ENCODE peak calls at places on chromosomes 2 and 18, in nine cellular contexts. T is D721Med; H is heart left ventricle; M is stimulated activated CD8-positive, alpha-beta memory T cell treated with anti-CD3 and anti-CD28 coated beads, Interleukin-7, amount 100 ng/mL, for 24 hours; X is DMS53; J is RCC 7860; D is NCI-H226; N is neural crest cell; R is small intestine. G is an unnamed sample.

GRCh38 chr2:15682354-15682753 is 90.7 kb downstream of the DDX1 start:
- DNase-seq in T (no peak), H (no peak), M (no peak), X (no peak), J (no peak), D (no peak), N (no peak), R (peak; percentile 64), G (no peak)

GRCh38 chr2:28993211-28993960 is 12.3 kb downstream of the TOGARAM2 start:
- DNase-seq in T (no peak), H (no peak), M (no peak), X (peak; percentile 11), J (no peak), D (peak; percentile 35), N (no peak), R (peak; percentile 68), G (no peak)

GRCh38 chr18:23200751-23201150 is 65.5 kb downstream of the CABLES1 start:
- DNase-seq in T (no peak), H (no peak), M (no peak), X (peak; percentile 13), J (peak; percentile 14), D (peak; percentile 54), N (no peak), R (no peak), G (peak; percentile 71)

GRCh38 chr2:55961318-55961911 is 37.8 kb upstream of the EFEMP1 start:
- DNase-seq in T (no peak), H (no peak), M (no peak), X (peak; percentile 67), J (peak; percentile 50), D (peak; percentile 34), N (no peak), R (peak; percentile 42), G (peak; percentile 42)

GRCh38 chr2:44680424-44680971 is 261.0 kb upstream of the SIX3 start:
- DNase-seq in T (no peak), H (no peak), M (no peak), X (no peak), J (no peak), D (no peak), N (no peak), R (no peak), G (no peak)

GRCh38 chr2:234919711-234920110 is 32.1 kb upstream of the SH3BP4 start:
- DNase-seq in T (no peak), H (no peak), M (no peak), X (peak; percentile 69), J (peak; percentile 84), D (no peak), N (no peak), R (no peak), G (no peak)

GRCh38 chr2:19114754-19115231 is 243.6 kb downstream of the OSR1 start:
- DNase-seq in T (no peak), H (no peak), M (no peak), X (no peak), J (no peak), D (no peak), N (no peak), R (no peak), G (no peak)

GRCh38 chr2:74816540-74817331 is 17.2 kb upstream of the HK2 start:
- DNase-seq in T (no peak), H (no peak), M (no peak), X (peak; percentile 95), J (peak; percentile 19), D (no peak), N (no peak), R (no peak), G (peak; percentile 57)

GRCh38 chr2:160375802-160376469 is 117.7 kb downstream of the RBMS1 start:
- DNase-seq in T (no peak), H (no peak), M (no peak), X (no peak), J (no peak), D (peak; percentile 61), N (no peak), R (no peak), G (no peak)

GRCh38 chr2:15425707-15426106 is 135.4 kb downstream of the NBAS start:
- DNase-seq in T (no peak), H (no peak), M (no peak), X (no peak), J (no peak), D (no peak), N (peak; percentile 5), R (peak; percentile 74), G (peak; percentile 76)

GRCh38 chr2:67878743-67879142 is 184.1 kb downstream of the C1D start:
- DNase-seq in T (no peak), H (no peak), M (no peak), X (no peak), J (no peak), D (no peak), N (no peak), R (no peak), G (no peak)

GRCh38 chr2:227378371-227378782 is 729 bp downstream of the TM4SF20 start:
- DNase-seq in T (no peak), H (no peak), M (no peak), X (no peak), J (no peak), D (peak; percentile 62), N (no peak), R (no peak), G (no peak)

GRCh38 chr18:8177330-8178016 is 431.8 kb upstream of the RAB12 start:
- DNase-seq in T (no peak), H (no peak), M (no peak), X (peak; percentile 83), J (no peak), D (peak; percentile 32), N (no peak), R (peak; percentile 25), G (no peak)

GRCh38 chr2:7835693-7836680 is 845.9 kb upstream of the ID2 start:
- DNase-seq in T (no peak), H (no peak), M (no peak), X (peak; percentile 83), J (no peak), D (no peak), N (no peak), R (peak; percentile 2), G (no peak)

GRCh38 chr2:74876081-74876886 is 42.4 kb downstream of the HK2 start:
- DNase-seq in T (no peak), H (no peak), M (no peak), X (peak; percentile 74), J (peak; percentile 17), D (peak; percentile 35), N (peak; percentile 36), R (peak; percentile 63), G (peak; percentile 74)

GRCh38 chr2:154194917-154195643 is 323.4 kb downstream of the GALNT13 start:
- DNase-seq in T (no peak), H (no peak), M (no peak), X (no peak), J (no peak), D (no peak), N (no peak), R (no peak), G (no peak)

GRCh38 chr18:63705401-63705800 is 2.6 kb downstream of the SERPINB11 start:
- DNase-seq in T (no peak), H (no peak), M (no peak), X (no peak), J (no peak), D (no peak), N (no peak), R (no peak), G (no peak)

GRCh38 chr2:239910851-239911629 is 114.1 kb downstream of the NDUFA10 start:
- DNase-seq in T (no peak), H (peak; percentile 28), M (no peak), X (no peak), J (no peak), D (no peak), N (no peak), R (no peak), G (no peak)

GRCh38 chr18:77077836-77078456 is 54.6 kb downstream of the MBP start:
- DNase-seq in T (no peak), H (no peak), M (no peak), X (no peak), J (peak; percentile 76), D (no peak), N (no peak), R (no peak), G (no peak)

GRCh38 chr2:2692599-2693389 is 361.7 kb upstream of the MYT1L start:
- DNase-seq in T (no peak), H (no peak), M (no peak), X (no peak), J (no peak), D (no peak), N (no peak), R (no peak), G (no peak)

GRCh38 chr18:4758980-4759379 is 303.9 kb upstream of the DLGAP1 start:
- DNase-seq in T (no peak), H (no peak), M (no peak), X (no peak), J (no peak), D (no peak), N (no peak), R (no peak), G (no peak)

GRCh38 chr2:3462493-3463104 is 56.7 kb downstream of the ADI1 start:
- DNase-seq in T (no peak), H (no peak), M (no peak), X (no peak), J (no peak), D (no peak), N (no peak), R (no peak), G (peak; percentile 21)

GRCh38 chr2:112092286-112093041 is 37.4 kb downstream of the TMEM87B start:
- DNase-seq in T (no peak), H (no peak), M (no peak), X (no peak), J (peak; percentile 48), D (peak; percentile 43), N (no peak), R (no peak), G (no peak)

GRCh38 chr18:38297910-38298309 is 732.3 kb upstream of the CELF4 start:
- DNase-seq in T (peak; percentile 52), H (no peak), M (no peak), X (no peak), J (no peak), D (no peak), N (no peak), R (no peak), G (no peak)

G was measured in Caco-2.